ENCODE peak calls at places on chromosomes 3 and 15, in six cellular contexts. G, I, S, D, Z and R are unnamed samples.

GRCh38 chr15:29337156-29337959 is 67.7 kb upstream of the NSMCE3 start:
- DNase-seq in G (no peak), I (no peak), S (no peak), D (no peak), Z (no peak), R (no peak)

GRCh38 chr3:94173667-94174434 is 111.0 kb downstream of the NSUN3 start:
- DNase-seq in G (no peak), I (no peak), S (no peak), D (no peak), Z (no peak), R (no peak)

GRCh38 chr15:48547305-48547704 is 98.2 kb downstream of the FBN1 start:
- DNase-seq in G (no peak), I (no peak), S (no peak), D (no peak), Z (no peak), R (no peak)

GRCh38 chr3:132981746-132982145 is 56.4 kb upstream of the TMEM108 start:
- DNase-seq in G (no peak), I (no peak), S (no peak), D (no peak), Z (no peak), R (no peak)

GRCh38 chr3:127822166-127822835 is at the start of gene MGLL:
- DNase-seq in G (peak; percentile 6), I (no peak), S (peak; percentile 66), D (no peak), Z (no peak), R (no peak)

GRCh38 chr15:29139540-29140459 is 129.8 kb downstream of the NSMCE3 start:
- DNase-seq in G (peak; percentile 72), I (peak; percentile 20), S (peak; percentile 52), D (peak; percentile 43), Z (peak; percentile 27), R (peak; percentile 44)

GRCh38 chr15:78104566-78105500 is 12.5 kb downstream of the SH2D7 start:
- DNase-seq in G (no peak), I (no peak), S (no peak), D (no peak), Z (no peak), R (no peak)

GRCh38 chr15:48671381-48672022 is 26.0 kb upstream of the FBN1 start:
- DNase-seq in G (no peak), I (no peak), S (no peak), D (no peak), Z (no peak), R (no peak)

GRCh38 chr15:65579762-65580161 is 31.2 kb downstream of the INTS14 start:
- DNase-seq in G (no peak), I (no peak), S (no peak), D (no peak), Z (no peak), R (no peak)

GRCh38 chr3:111369953-111370352 is 172.0 kb upstream of the CD96 start:
- DNase-seq in G (no peak), I (no peak), S (no peak), D (no peak), Z (no peak), R (no peak)

GRCh38 chr3:20052851-20053250 is 12.6 kb downstream of the KAT2B start:
- DNase-seq in G (no peak), I (no peak), S (no peak), D (no peak), Z (no peak), R (no peak)

GRCh38 chr15:63080638-63081250 is 38.2 kb downstream of the TPM1 start:
- DNase-seq in G (no peak), I (no peak), S (no peak), D (no peak), Z (no peak), R (no peak)

GRCh38 chr3:1164101-1164500 is 71.3 kb downstream of the CNTN6 start:
- DNase-seq in G (no peak), I (no peak), S (no peak), D (no peak), Z (no peak), R (no peak)

GRCh38 chr3:162719684-162720341 is 1223.2 kb downstream of the OTOL1 start:
- DNase-seq in G (no peak), I (no peak), S (no peak), D (no peak), Z (no peak), R (no peak)

GRCh38 chr15:94230436-94230885 is 900 bp upstream of the MCTP2 start:
- DNase-seq in G (no peak), I (no peak), S (no peak), D (no peak), Z (no peak), R (no peak)

GRCh38 chr15:99682455-99682854 is 50.8 kb downstream of the LYSMD4 start:
- DNase-seq in G (no peak), I (no peak), S (no peak), D (no peak), Z (no peak), R (no peak)

GRCh38 chr3:3739345-3740060 is 59.7 kb upstream of the LRRN1 start:
- DNase-seq in G (no peak), I (no peak), S (no peak), D (no peak), Z (no peak), R (no peak)

GRCh38 chr15:39130556-39131379 is 450.1 kb upstream of the THBS1 start:
- DNase-seq in G (no peak), I (no peak), S (no peak), D (no peak), Z (no peak), R (no peak)

GRCh38 chr15:64334530-64334929 is 21.4 kb downstream of the CSNK1G1 start:
- DNase-seq in G (peak; percentile 40), I (no peak), S (peak; percentile 29), D (no peak), Z (no peak), R (no peak)

GRCh38 chr3:23945903-23946751 is 1.0 kb downstream of the NR1D2 start:
- DNase-seq in G (peak; percentile 97), I (peak; percentile 94), S (peak; percentile 98), D (peak; percentile 89), Z (peak; percentile 93), R (peak; percentile 97)

GRCh38 chr3:44175070-44175469 is 66.6 kb upstream of the TOPAZ1 start:
- DNase-seq in G (no peak), I (no peak), S (no peak), D (no peak), Z (no peak), R (no peak)

GRCh38 chr15:97101572-97101971 is 771.1 kb downstream of the NR2F2 start:
- DNase-seq in G (no peak), I (no peak), S (no peak), D (no peak), Z (no peak), R (no peak)

GRCh38 chr15:49199666-49200065 is 29.6 kb downstream of the GALK2 start:
- DNase-seq in G (no peak), I (no peak), S (no peak), D (no peak), Z (no peak), R (no peak)

GRCh38 chr3:61060421-61060861 is 190.8 kb downstream of the FHIT start:
- DNase-seq in G (no peak), I (no peak), S (no peak), D (no peak), Z (no peak), R (no peak)

GRCh38 chr15:88377509-88377908 is 89.7 kb downstream of the MRPL46 start:
- DNase-seq in G (no peak), I (no peak), S (no peak), D (no peak), Z (no peak), R (no peak)

GRCh38 chr3:114362815-114363214 is 69.0 kb downstream of the TIGIT start:
- DNase-seq in G (no peak), I (no peak), S (no peak), D (no peak), Z (no peak), R (no peak)

GRCh38 chr15:100515758-100516157 is 13.0 kb downstream of the CERS3 start:
- DNase-seq in G (no peak), I (no peak), S (no peak), D (no peak), Z (no peak), R (no peak)

GRCh38 chr3:14031271-14031670 is 93.4 kb downstream of the CHCHD4 start:
- DNase-seq in G (no peak), I (no peak), S (no peak), D (no peak), Z (no peak), R (no peak)

GRCh38 chr15:44319385-44319784 is 30.9 kb downstream of the GOLM2 start:
- DNase-seq in G (no peak), I (no peak), S (no peak), D (no peak), Z (no peak), R (no peak)

GRCh38 chr3:153448146-153448870 is 286.3 kb downstream of the RAP2B start:
- DNase-seq in G (no peak), I (no peak), S (no peak), D (no peak), Z (no peak), R (no peak)

GRCh38 chr15:41914406-41914805 is 20.6 kb upstream of the SPTBN5 start:
- DNase-seq in G (no peak), I (no peak), S (no peak), D (no peak), Z (no peak), R (no peak)

GRCh38 chr15:70474367-70474681 is 289.0 kb downstream of the UACA start:
- DNase-seq in G (no peak), I (no peak), S (peak; percentile 27), D (no peak), Z (no peak), R (no peak)

GRCh38 chr3:39412668-39413260 is 6.2 kb downstream of the RPSA start:
- DNase-seq in G (no peak), I (no peak), S (no peak), D (no peak), Z (no peak), R (no peak)